ENCODE peak calls at places on chromosomes 3 and 15, in nine cellular contexts. V, E, G, Y, H, X, R, S and L are unnamed samples.

GRCh38 chr15:92468987-92469386 is 75.3 kb downstream of the ST8SIA2 start:
- DNase-seq in V (no peak), E (no peak), G (no peak), Y (no peak), H (no peak), X (no peak), R (no peak), S (no peak), L (no peak)

GRCh38 chr15:98043160-98044059 is 82.9 kb downstream of the ARRDC4 start:
- DNase-seq in V (no peak), E (no peak), G (no peak), Y (no peak), H (no peak), X (no peak), R (no peak), S (no peak), L (no peak)

GRCh38 chr3:66991478-66991877 is 6.6 kb upstream of the KBTBD8 start:
- DNase-seq in V (no peak), E (no peak), G (no peak), Y (no peak), H (no peak), X (no peak), R (no peak), S (peak), L (peak)

GRCh38 chr3:180875071-180875698 is 37.3 kb upstream of the FXR1 start:
- DNase-seq in V (no peak), E (no peak), G (no peak), Y (no peak), H (no peak), X (no peak), R (no peak), S (peak), L (no peak)

GRCh38 chr3:150005243-150006102 is 34.8 kb upstream of the PFN2 start:
- DNase-seq in V (no peak), E (no peak), G (no peak), Y (no peak), H (peak), X (no peak), R (no peak), S (peak), L (no peak)

GRCh38 chr15:57610130-57610529 is 18.4 kb downstream of the MYZAP start:
- DNase-seq in V (no peak), E (peak), G (no peak), Y (peak), H (no peak), X (no peak), R (no peak), S (peak), L (peak)

GRCh38 chr15:70451861-70452653 is 311.3 kb downstream of the UACA start:
- DNase-seq in V (no peak), E (no peak), G (no peak), Y (no peak), H (no peak), X (no peak), R (no peak), S (no peak), L (no peak)

GRCh38 chr15:51307811-51308210 is 30.6 kb downstream of the CYP19A1 start:
- DNase-seq in V (no peak), E (no peak), G (no peak), Y (no peak), H (no peak), X (no peak), R (no peak), S (no peak), L (no peak)

GRCh38 chr3:142424754-142425153 is 23.1 kb downstream of the XRN1 start:
- DNase-seq in V (no peak), E (no peak), G (no peak), Y (no peak), H (no peak), X (no peak), R (no peak), S (no peak), L (no peak)